ENCODE peak calls at places on chromosomes 5 and 9, in ten cellular contexts. One of them, this sample, is unnamed. For H3K9me3, the result is how much of the 10 kb centered on the place peaks cover.

GRCh38 chr9:10251490-10251889 is 361.3 kb downstream of the PTPRD start:
- DNase-seq in sigmoid colon: no peak
- DNase-seq in A549: no peak
- DNase-seq in HepG2: peak
- DNase-seq in uterus: no peak
- DNase-seq in adrenal gland: peak
- DNase-seq in ovary: no peak
- DNase-seq in HCT116: no peak
- DNase-seq in H1: no peak
- DNase-seq in gastrocnemius medialis: no peak
- DNase-seq in this sample: no peak

GRCh38 chr5:6482735-6483134 is 34.1 kb downstream of the UBE2QL1 start:
- DNase-seq in HepG2: no peak
- DNase-seq in gastrocnemius medialis: no peak
- DNase-seq in A549: no peak
- DNase-seq in ovary: no peak
- DNase-seq in sigmoid colon: no peak
- DNase-seq in adrenal gland: no peak
- DNase-seq in uterus: no peak
- DNase-seq in HCT116: no peak
- DNase-seq in H1: no peak
- DNase-seq in this sample: no peak

GRCh38 chr9:27407966-27408365 is 111.0 kb upstream of the EQTN start:
- DNase-seq in gastrocnemius medialis: no peak
- DNase-seq in H1: no peak
- DNase-seq in HCT116: no peak
- DNase-seq in uterus: no peak
- DNase-seq in sigmoid colon: no peak
- DNase-seq in adrenal gland: no peak
- DNase-seq in A549: peak
- DNase-seq in HepG2: no peak
- DNase-seq in ovary: no peak
- DNase-seq in this sample: no peak

GRCh38 chr5:61625682-61626620 is 293.9 kb downstream of the ZSWIM6 start:
- DNase-seq in uterus: peak
- DNase-seq in ovary: peak
- DNase-seq in H1: peak
- DNase-seq in HCT116: no peak
- DNase-seq in HepG2: no peak
- DNase-seq in A549: peak
- DNase-seq in gastrocnemius medialis: peak
- DNase-seq in adrenal gland: peak
- DNase-seq in sigmoid colon: peak
- DNase-seq in this sample: peak

GRCh38 chr5:137336161-137336560 is 163.0 kb downstream of the SPOCK1 start:
- DNase-seq in A549: no peak
- DNase-seq in ovary: no peak
- DNase-seq in HCT116: no peak
- DNase-seq in adrenal gland: no peak
- DNase-seq in sigmoid colon: no peak
- DNase-seq in uterus: no peak
- DNase-seq in HepG2: no peak
- DNase-seq in gastrocnemius medialis: no peak
- DNase-seq in H1: no peak
- DNase-seq in this sample: no peak

GRCh38 chr5:172052454-172053236 is 46.2 kb upstream of the FBXW11 start:
- DNase-seq in gastrocnemius medialis: no peak
- DNase-seq in adrenal gland: peak
- DNase-seq in HepG2: no peak
- DNase-seq in A549: no peak
- DNase-seq in HCT116: no peak
- DNase-seq in uterus: no peak
- DNase-seq in ovary: no peak
- DNase-seq in sigmoid colon: peak
- DNase-seq in H1: no peak
- DNase-seq in this sample: no peak

GRCh38 chr5:80495891-80496290 is 8.0 kb downstream of the FAM151B start:
- DNase-seq in ovary: no peak
- DNase-seq in H1: no peak
- DNase-seq in sigmoid colon: no peak
- DNase-seq in adrenal gland: no peak
- DNase-seq in HCT116: no peak
- DNase-seq in HepG2: no peak
- DNase-seq in gastrocnemius medialis: no peak
- DNase-seq in A549: no peak
- DNase-seq in uterus: no peak
- DNase-seq in this sample: no peak

GRCh38 chr9:4923580-4924544 is 61.2 kb upstream of the JAK2 start:
- DNase-seq in A549: peak
- DNase-seq in HepG2: peak
- DNase-seq in H1: no peak
- DNase-seq in uterus: no peak
- DNase-seq in HCT116: no peak
- DNase-seq in ovary: no peak
- DNase-seq in gastrocnemius medialis: no peak
- DNase-seq in adrenal gland: no peak
- DNase-seq in sigmoid colon: no peak
- DNase-seq in this sample: no peak

GRCh38 chr9:114746591-114746990 is 59.2 kb downstream of the TNFSF15 start:
- DNase-seq in uterus: no peak
- DNase-seq in adrenal gland: no peak
- DNase-seq in A549: no peak
- DNase-seq in HepG2: no peak
- DNase-seq in sigmoid colon: no peak
- DNase-seq in ovary: no peak
- DNase-seq in HCT116: no peak
- DNase-seq in H1: no peak
- DNase-seq in gastrocnemius medialis: no peak
- DNase-seq in this sample: no peak

GRCh38 chr5:179161901-179162300 is 101.7 kb downstream of the ZNF354C start:
- DNase-seq in H1: no peak
- DNase-seq in sigmoid colon: peak
- DNase-seq in uterus: peak
- DNase-seq in adrenal gland: no peak
- DNase-seq in HepG2: no peak
- DNase-seq in A549: no peak
- DNase-seq in gastrocnemius medialis: peak
- DNase-seq in ovary: no peak
- DNase-seq in HCT116: no peak
- DNase-seq in this sample: no peak
- H3K9me3 ChIP-seq in H1: under half
- H3K9me3 ChIP-seq in sigmoid colon: under half
- H3K9me3 ChIP-seq in uterus: under half
- H3K9me3 ChIP-seq in adrenal gland: under half
- H3K9me3 ChIP-seq in HepG2: under half
- H3K9me3 ChIP-seq in A549: under half
- H3K9me3 ChIP-seq in gastrocnemius medialis: under half
- H3K9me3 ChIP-seq in ovary: under half
- H3K9me3 ChIP-seq in HCT116: under half
- H3K9me3 ChIP-seq in this sample: under half

GRCh38 chr5:100856462-100856861 is 46.6 kb downstream of the ST8SIA4 start:
- DNase-seq in sigmoid colon: no peak
- DNase-seq in adrenal gland: no peak
- DNase-seq in HepG2: no peak
- DNase-seq in uterus: no peak
- DNase-seq in HCT116: no peak
- DNase-seq in H1: no peak
- DNase-seq in A549: no peak
- DNase-seq in ovary: no peak
- DNase-seq in gastrocnemius medialis: no peak
- DNase-seq in this sample: no peak
- H3K4me3 ChIP-seq in sigmoid colon: no peak
- H3K4me3 ChIP-seq in adrenal gland: no peak
- H3K4me3 ChIP-seq in HepG2: no peak
- H3K4me3 ChIP-seq in uterus: no peak
- H3K4me3 ChIP-seq in HCT116: no peak
- H3K4me3 ChIP-seq in H1: no peak
- H3K4me3 ChIP-seq in A549: no peak
- H3K4me3 ChIP-seq in ovary: no peak
- H3K4me3 ChIP-seq in gastrocnemius medialis: no peak
- H3K4me3 ChIP-seq in this sample: no peak

GRCh38 chr9:124868511-124869465 is 6.9 kb downstream of the ARPC5L start:
- DNase-seq in sigmoid colon: peak
- DNase-seq in gastrocnemius medialis: peak
- DNase-seq in HepG2: peak
- DNase-seq in H1: no peak
- DNase-seq in HCT116: peak
- DNase-seq in uterus: peak
- DNase-seq in A549: peak
- DNase-seq in adrenal gland: peak
- DNase-seq in ovary: peak
- DNase-seq in this sample: peak
- TF ChIP-seq POLR2A in sigmoid colon: peak
- TF ChIP-seq POLR2A in gastrocnemius medialis: peak
- TF ChIP-seq POLR2A in HepG2: peak
- TF ChIP-seq POLR2A in H1: peak
- TF ChIP-seq POLR2A in HCT116: no peak
- TF ChIP-seq POLR2A in uterus: peak
- TF ChIP-seq POLR2A in A549: peak
- TF ChIP-seq POLR2A in adrenal gland: peak
- TF ChIP-seq POLR2A in ovary: peak
- TF ChIP-seq POLR2A in this sample: peak

DNA sequence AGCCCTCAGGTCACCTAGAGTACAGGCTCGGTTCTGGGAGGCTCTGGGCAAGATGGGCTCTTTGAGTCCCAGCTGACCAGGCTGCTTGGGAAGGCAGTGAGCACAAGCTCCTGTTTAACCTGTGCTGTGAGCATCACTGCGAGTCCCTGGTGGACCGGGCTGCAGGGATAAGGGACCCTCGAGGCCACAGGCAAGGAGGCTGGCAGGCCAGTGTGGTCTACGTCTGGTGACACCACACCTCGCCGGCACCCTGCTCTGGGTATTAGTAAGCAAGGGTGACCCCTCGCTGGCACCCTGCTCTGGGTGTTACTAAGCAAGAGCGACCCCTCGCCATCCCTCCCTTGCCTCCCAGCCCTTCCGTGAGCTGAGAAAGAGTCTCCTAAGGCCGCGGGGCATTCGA is 125.9 kb upstream of the FOXD4L5 start:
- DNase-seq in H1: no peak
- DNase-seq in uterus: no peak
- DNase-seq in adrenal gland: no peak
- DNase-seq in sigmoid colon: no peak
- DNase-seq in HepG2: no peak
- DNase-seq in HCT116: no peak
- DNase-seq in ovary: no peak
- DNase-seq in gastrocnemius medialis: no peak
- DNase-seq in A549: no peak
- DNase-seq in this sample: no peak
- H3K9me3 ChIP-seq in H1: under half
- H3K9me3 ChIP-seq in uterus: under half
- H3K9me3 ChIP-seq in adrenal gland: under half
- H3K9me3 ChIP-seq in sigmoid colon: under half
- H3K9me3 ChIP-seq in HepG2: under half
- H3K9me3 ChIP-seq in HCT116: under half
- H3K9me3 ChIP-seq in ovary: under half
- H3K9me3 ChIP-seq in gastrocnemius medialis: under half
- H3K9me3 ChIP-seq in A549: under half
- H3K9me3 ChIP-seq in this sample: under half

GRCh38 chr5:74063346-74063745 is 437.4 kb downstream of the ARHGEF28 start:
- DNase-seq in H1: no peak
- DNase-seq in sigmoid colon: no peak
- DNase-seq in ovary: no peak
- DNase-seq in A549: no peak
- DNase-seq in gastrocnemius medialis: no peak
- DNase-seq in uterus: no peak
- DNase-seq in HepG2: no peak
- DNase-seq in HCT116: no peak
- DNase-seq in adrenal gland: no peak
- DNase-seq in this sample: no peak
- H3K4me3 ChIP-seq in H1: no peak
- H3K4me3 ChIP-seq in sigmoid colon: no peak
- H3K4me3 ChIP-seq in ovary: no peak
- H3K4me3 ChIP-seq in A549: no peak
- H3K4me3 ChIP-seq in gastrocnemius medialis: no peak
- H3K4me3 ChIP-seq in uterus: no peak
- H3K4me3 ChIP-seq in HepG2: no peak
- H3K4me3 ChIP-seq in HCT116: no peak
- H3K4me3 ChIP-seq in adrenal gland: no peak
- H3K4me3 ChIP-seq in this sample: no peak

This sample was measured in Peyer's patch.